ENCODE peak calls at places on chromosome 1, in ten cellular contexts. N is IMR-90; F is CD8-positive, alpha-beta T cell; J is sigmoid colon; O is PC-9; C is A549; B is H9; D is spleen; E is neural progenitor cell; T is effector memory CD4-positive, alpha-beta T cell. Z is an unnamed sample.

GRCh38 chr1:18885311-18886002 is 16.9 kb downstream of the ALDH4A1 start:
- DNase-seq in N (no peak), F (no peak), J (no peak), O (no peak), C (no peak), B (no peak), D (no peak), E (no peak), T (no peak), Z (no peak)

GRCh38 chr1:65615859-65616258 is 176.8 kb upstream of the PDE4B start:
- DNase-seq in N (peak), F (no peak), J (no peak), O (no peak), C (no peak), B (no peak), D (no peak), E (no peak), T (no peak), Z (no peak)

GRCh38 chr1:246587606-246588005 is 21.4 kb downstream of the CNST start:
- DNase-seq in N (peak), F (no peak), J (no peak), O (no peak), C (no peak), B (no peak), D (no peak), E (no peak), T (no peak), Z (no peak)

GRCh38 chr1:236836157-236836556 is 41.1 kb downstream of the MTR start:
- DNase-seq in N (no peak), F (no peak), J (no peak), O (no peak), C (no peak), B (no peak), D (no peak), E (no peak), T (no peak), Z (no peak)

GRCh38 chr1:2614145-2614544 is 18.7 kb downstream of the MMEL1 start:
- DNase-seq in N (no peak), F (no peak), J (no peak), O (no peak), C (no peak), B (no peak), D (no peak), E (no peak), T (no peak), Z (no peak)

GRCh38 chr1:186708578-186709203 is 28.5 kb upstream of the PTGS2 start:
- DNase-seq in N (peak), F (no peak), J (no peak), O (no peak), C (peak), B (no peak), D (no peak), E (no peak), T (no peak), Z (no peak)

GRCh38 chr1:198465201-198466144 is 75.0 kb downstream of the ATP6V1G3 start:
- DNase-seq in N (peak), F (no peak), J (no peak), O (no peak), C (peak), B (no peak), D (no peak), E (peak), T (no peak), Z (no peak)

GRCh38 chr1:229196404-229197224 is 74.3 kb upstream of the RAB4A start:
- DNase-seq in N (peak), F (no peak), J (no peak), O (no peak), C (no peak), B (no peak), D (no peak), E (no peak), T (no peak), Z (no peak)

GRCh38 chr1:22959545-22960360 is 12.9 kb downstream of the LACTBL1 start:
- DNase-seq in N (no peak), F (no peak), J (no peak), O (no peak), C (no peak), B (no peak), D (peak), E (no peak), T (no peak), Z (no peak)

GRCh38 chr1:67792756-67793475 is 40.4 kb downstream of the GNG12 start:
- DNase-seq in N (peak), F (no peak), J (no peak), O (no peak), C (no peak), B (no peak), D (no peak), E (no peak), T (no peak), Z (no peak)

GRCh38 chr1:9670085-9670484 is 18.6 kb downstream of the PIK3CD start:
- DNase-seq in N (no peak), F (no peak), J (no peak), O (no peak), C (no peak), B (no peak), D (no peak), E (no peak), T (no peak), Z (no peak)

DNA sequence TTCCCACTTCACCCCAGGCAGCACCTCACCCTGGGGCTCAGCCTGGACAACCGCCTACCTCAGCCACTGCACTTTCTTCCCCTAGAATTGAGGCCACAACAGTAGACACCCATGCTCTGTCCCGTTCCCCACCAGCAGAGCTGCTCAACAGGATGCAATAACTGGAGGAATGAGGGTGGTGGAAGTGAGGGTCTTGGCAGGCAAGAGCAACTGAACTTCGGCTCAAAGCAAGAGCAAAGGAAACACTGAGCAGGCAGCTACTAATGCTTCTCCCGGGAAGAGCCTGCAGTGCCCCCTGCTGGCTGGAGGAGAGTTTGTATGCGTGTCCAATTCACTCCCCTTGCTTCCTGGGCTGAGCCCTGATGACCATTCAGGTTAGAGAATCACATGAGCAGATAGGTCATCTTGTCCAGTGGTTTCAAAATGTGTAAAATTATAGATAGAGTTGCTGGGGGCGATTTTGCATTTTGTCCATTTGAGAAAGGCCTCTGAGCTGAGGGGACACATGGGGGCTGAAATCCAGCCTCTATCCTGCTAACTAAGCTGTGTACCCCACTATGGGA is 13.9 kb downstream of the NT5C1A start:
- DNase-seq in N (peak), F (peak), J (no peak), O (peak), C (peak), B (peak), D (peak), E (peak), T (peak), Z (no peak)
- H3K27ac ChIP-seq in N (no peak), F (no peak), J (no peak), O (no peak), C (no peak), B (no peak), D (no peak), E (no peak), T (no peak), Z (no peak)

GRCh38 chr1:39431927-39432326 is 59.5 kb upstream of the BMP8A start:
- DNase-seq in N (peak), F (no peak), J (no peak), O (no peak), C (no peak), B (no peak), D (no peak), E (no peak), T (no peak), Z (no peak)

GRCh38 chr1:39435597-39435996 is 55.8 kb upstream of the BMP8A start:
- DNase-seq in N (no peak), F (no peak), J (no peak), O (no peak), C (no peak), B (no peak), D (no peak), E (no peak), T (no peak), Z (no peak)

GRCh38 chr1:39438002-39438401 is 53.4 kb upstream of the BMP8A start:
- DNase-seq in N (no peak), F (no peak), J (no peak), O (no peak), C (no peak), B (no peak), D (no peak), E (no peak), T (no peak), Z (no peak)

GRCh38 chr1:39436842-39437241 is 54.6 kb upstream of the BMP8A start:
- DNase-seq in N (no peak), F (no peak), J (no peak), O (no peak), C (no peak), B (no peak), D (no peak), E (no peak), T (no peak), Z (no peak)

DNA sequence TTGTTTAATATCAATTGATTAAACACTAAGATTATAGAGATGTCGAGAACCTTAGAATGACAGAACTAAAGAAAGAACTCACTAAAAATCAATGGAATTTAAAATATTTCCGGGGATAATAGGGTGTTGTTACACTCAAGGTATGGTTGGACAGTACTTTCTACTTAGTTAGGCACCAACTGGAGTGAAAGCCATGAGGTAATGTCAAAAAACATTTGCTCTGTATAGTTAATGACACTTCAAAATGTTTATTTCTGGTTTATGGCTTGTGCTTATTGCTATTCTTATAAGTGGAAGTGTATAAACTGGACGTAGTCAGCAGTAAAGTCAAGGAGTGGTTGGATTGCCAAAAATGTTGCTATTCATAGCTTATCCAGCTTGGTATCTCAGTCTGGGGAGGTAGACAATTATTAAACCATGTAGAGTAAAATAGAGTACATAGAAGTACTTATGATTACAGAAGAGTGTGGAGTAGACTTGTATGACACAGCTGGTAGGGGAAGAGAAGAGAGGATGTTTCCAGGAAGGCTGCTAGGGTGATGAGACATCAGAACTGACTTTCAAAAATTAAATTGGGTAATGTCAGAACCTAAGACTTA is 56.5 kb upstream of the BMP8A start:
- DNase-seq in N (peak), F (no peak), J (no peak), O (no peak), C (peak), B (no peak), D (no peak), E (no peak), T (no peak), Z (no peak)
- H3K27ac ChIP-seq in N (no peak), F (no peak), J (peak), O (no peak), C (no peak), B (no peak), D (no peak), E (no peak), T (no peak), Z (no peak)

GRCh38 chr1:169968174-169968573 is 74.5 kb upstream of the SCYL3 start:
- DNase-seq in N (no peak), F (no peak), J (no peak), O (no peak), C (no peak), B (no peak), D (no peak), E (no peak), T (no peak), Z (no peak)

GRCh38 chr1:169964206-169964605 is 70.5 kb upstream of the SCYL3 start:
- DNase-seq in N (no peak), F (no peak), J (no peak), O (no peak), C (no peak), B (no peak), D (no peak), E (no peak), T (no peak), Z (no peak)

GRCh38 chr1:169974067-169974466 is 80.4 kb upstream of the SCYL3 start:
- DNase-seq in N (no peak), F (no peak), J (no peak), O (no peak), C (no peak), B (no peak), D (no peak), E (no peak), T (no peak), Z (no peak)

GRCh38 chr1:169970114-169970513 is 76.4 kb upstream of the SCYL3 start:
- DNase-seq in N (no peak), F (no peak), J (no peak), O (no peak), C (no peak), B (no peak), D (no peak), E (no peak), T (no peak), Z (no peak)
- H3K27ac ChIP-seq in N (no peak), F (no peak), J (no peak), O (no peak), C (no peak), B (no peak), D (no peak), E (no peak), T (no peak), Z (no peak)

GRCh38 chr1:111453706-111454105 is 4.4 kb downstream of the ATP5PB start:
- DNase-seq in N (no peak), F (no peak), J (no peak), O (no peak), C (no peak), B (no peak), D (no peak), E (no peak), T (no peak), Z (no peak)
- H3K27ac ChIP-seq in N (no peak), F (no peak), J (no peak), O (no peak), C (no peak), B (no peak), D (no peak), E (no peak), T (no peak), Z (no peak)

DNA sequence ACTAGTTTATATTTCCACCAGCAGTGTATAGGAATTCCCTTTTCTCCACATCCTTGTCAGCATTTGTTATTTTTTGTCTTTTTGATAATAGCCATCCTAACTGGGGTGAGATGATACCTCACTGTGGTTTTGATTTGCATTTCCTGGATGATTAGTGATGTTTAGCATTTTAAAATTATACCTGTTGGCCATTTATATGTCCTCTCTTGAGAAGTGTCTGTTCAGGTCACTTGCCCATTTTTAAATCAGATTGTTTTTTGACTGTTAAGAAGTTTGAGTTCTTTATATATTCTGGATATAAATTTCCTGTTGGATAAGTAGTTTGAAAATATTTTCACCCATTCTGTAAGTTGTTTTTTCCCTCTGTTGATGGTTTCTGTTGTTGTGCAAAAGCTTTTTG is 31.0 kb upstream of the PM20D1 start:
- DNase-seq in N (no peak), F (no peak), J (no peak), O (no peak), C (no peak), B (no peak), D (no peak), E (no peak), T (no peak), Z (no peak)
- H3K27ac ChIP-seq in N (no peak), F (no peak), J (no peak), O (no peak), C (no peak), B (no peak), D (no peak), E (no peak), T (no peak), Z (no peak)

DNA sequence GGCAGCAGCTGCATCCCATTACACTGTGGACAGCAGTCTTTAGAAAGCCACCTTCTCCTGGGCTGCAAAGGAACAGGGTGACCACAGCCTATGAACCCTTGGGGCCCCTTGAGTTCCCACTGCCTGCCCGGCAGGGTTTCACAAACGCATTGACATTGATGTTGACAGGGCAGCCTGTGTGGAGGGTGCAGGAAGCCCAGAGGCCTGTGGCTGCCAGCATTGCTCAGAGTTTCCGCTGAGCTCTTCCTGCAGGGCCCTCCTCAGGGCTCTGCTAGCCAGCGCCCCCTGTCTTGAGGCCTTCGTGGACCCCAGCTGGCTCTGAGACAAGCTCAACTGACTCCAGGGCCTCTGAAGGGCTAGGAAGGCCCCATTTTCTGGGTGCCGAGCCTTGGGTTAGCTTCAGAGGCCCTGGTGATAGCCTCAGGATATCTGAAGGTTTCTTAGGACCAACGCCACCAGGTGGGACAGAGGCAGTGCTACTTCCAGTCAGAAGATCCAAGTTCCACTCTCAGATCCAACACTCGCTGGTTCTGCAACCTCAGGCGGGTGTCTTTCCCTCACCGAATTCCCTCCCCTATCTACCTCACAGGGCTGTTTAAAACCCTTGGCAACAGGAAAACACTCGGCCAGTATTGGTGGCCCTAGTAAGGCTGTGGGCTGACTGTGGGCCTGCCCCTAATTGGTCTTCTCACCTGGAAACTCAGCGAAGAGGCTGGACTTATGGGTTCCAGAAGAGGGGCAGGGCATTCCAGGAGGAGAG is 27.2 kb upstream of the EPS8L3 start:
- DNase-seq in N (peak), F (peak), J (peak), O (peak), C (peak), B (peak), D (peak), E (peak), T (peak), Z (no peak)
- H3K27ac ChIP-seq in N (no peak), F (peak), J (no peak), O (peak), C (peak), B (no peak), D (peak), E (no peak), T (peak), Z (no peak)

GRCh38 chr1:179262183-179262582 is 31.4 kb upstream of the SOAT1 start:
- DNase-seq in N (no peak), F (no peak), J (no peak), O (no peak), C (no peak), B (no peak), D (no peak), E (no peak), T (no peak), Z (no peak)

GRCh38 chr1:179263121-179263520 is 30.5 kb upstream of the SOAT1 start:
- DNase-seq in N (no peak), F (no peak), J (no peak), O (no peak), C (no peak), B (no peak), D (no peak), E (no peak), T (no peak), Z (no peak)

GRCh38 chr1:179269071-179269470 is 24.5 kb upstream of the SOAT1 start:
- DNase-seq in N (no peak), F (no peak), J (no peak), O (no peak), C (no peak), B (no peak), D (no peak), E (no peak), T (no peak), Z (no peak)

DNA sequence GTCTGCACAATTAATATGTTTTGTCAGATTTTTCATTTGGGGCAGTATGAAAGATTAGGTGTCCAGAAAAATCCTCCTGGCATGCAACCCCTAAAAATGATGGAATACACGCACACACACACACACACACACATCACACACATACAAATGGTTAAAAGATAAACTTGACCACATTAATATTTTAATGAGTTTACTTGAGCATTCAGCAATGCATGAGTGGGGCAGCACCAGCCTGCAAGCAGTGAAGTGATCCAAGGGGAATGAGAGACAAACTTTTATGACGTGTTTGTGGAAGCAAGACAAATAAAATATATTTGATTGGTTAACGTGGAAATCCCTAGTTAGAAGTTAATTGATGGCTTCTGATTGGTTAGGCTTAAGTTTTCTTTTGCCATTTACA is 29.1 kb upstream of the SOAT1 start:
- DNase-seq in N (no peak), F (no peak), J (no peak), O (no peak), C (no peak), B (no peak), D (no peak), E (no peak), T (no peak), Z (no peak)
- H3K27ac ChIP-seq in N (no peak), F (no peak), J (no peak), O (no peak), C (no peak), B (no peak), D (no peak), E (no peak), T (no peak), Z (no peak)

GRCh38 chr1:11671544-11672286 is 7.7 kb downstream of the FBXO6 start:
- DNase-seq in N (no peak), F (no peak), J (no peak), O (no peak), C (no peak), B (no peak), D (no peak), E (no peak), T (no peak), Z (no peak)

GRCh38 chr1:11673089-11673769 is 7.7 kb downstream of the MAD2L2 start:
- DNase-seq in N (no peak), F (no peak), J (no peak), O (no peak), C (no peak), B (no peak), D (no peak), E (no peak), T (no peak), Z (no peak)

GRCh38 chr1:11670747-11671146 is 6.7 kb downstream of the FBXO6 start:
- DNase-seq in N (no peak), F (no peak), J (no peak), O (no peak), C (no peak), B (no peak), D (no peak), E (no peak), T (no peak), Z (no peak)

GRCh38 chr1:11671205-11671543 is 7.2 kb downstream of the FBXO6 start:
- DNase-seq in N (no peak), F (no peak), J (no peak), O (no peak), C (no peak), B (no peak), D (no peak), E (no peak), T (no peak), Z (no peak)

DNA sequence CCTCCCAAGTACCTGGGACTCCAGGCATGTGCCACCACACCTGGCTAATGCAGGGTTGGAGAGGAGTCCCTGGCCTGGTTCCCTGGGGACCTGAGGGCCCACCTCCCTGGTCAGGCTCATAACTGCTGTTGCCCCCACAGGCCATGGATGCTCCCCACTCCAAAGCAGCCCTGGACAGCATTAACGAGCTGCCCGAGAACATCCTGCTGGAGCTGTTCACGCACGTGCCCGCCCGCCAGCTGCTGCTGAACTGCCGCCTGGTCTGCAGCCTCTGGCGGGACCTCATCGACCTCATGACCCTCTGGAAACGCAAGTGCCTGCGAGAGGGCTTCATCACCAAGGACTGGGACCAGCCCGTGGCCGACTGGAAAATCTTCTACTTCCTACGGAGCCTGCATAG is 4.5 kb downstream of the FBXO6 start:
- DNase-seq in N (no peak), F (no peak), J (no peak), O (no peak), C (no peak), B (no peak), D (no peak), E (no peak), T (no peak), Z (no peak)
- H3K27ac ChIP-seq in N (no peak), F (no peak), J (no peak), O (no peak), C (no peak), B (no peak), D (no peak), E (no peak), T (no peak), Z (no peak)